ENCODE peak calls at places on chromosomes 3 and 15, in seven cellular contexts. One of them, this sample, is unnamed.
A peak's percentile ranks its signal among the peaks of the same experiment; 100 is the strongest.

GRCh38 chr15:67777773-67778172 is 47.5 kb upstream of the SKOR1 start:
- DNase-seq in fibroblast of pulmonary artery: no peak
- DNase-seq in GM12865: no peak
- DNase-seq in fibroblast of lung: peak; percentile 16
- DNase-seq in AG09309: no peak
- DNase-seq in astrocyte of the spinal cord: no peak
- DNase-seq in OCI-LY7: no peak
- DNase-seq in this sample: no peak

GRCh38 chr3:23071306-23071705 is 131.8 kb upstream of the UBE2E2 start:
- DNase-seq in fibroblast of pulmonary artery: no peak
- DNase-seq in astrocyte of the spinal cord: no peak
- DNase-seq in GM12865: no peak
- DNase-seq in fibroblast of lung: no peak
- DNase-seq in OCI-LY7: peak; percentile 69
- DNase-seq in AG09309: no peak
- DNase-seq in this sample: no peak

GRCh38 chr15:83011271-83012037 is at the start of gene C15orf40:
- DNase-seq in AG09309: peak; percentile 44
- DNase-seq in astrocyte of the spinal cord: peak; percentile 90
- DNase-seq in fibroblast of lung: peak; percentile 91
- DNase-seq in fibroblast of pulmonary artery: peak; percentile 92
- DNase-seq in GM12865: peak; percentile 97
- DNase-seq in OCI-LY7: peak; percentile 96
- DNase-seq in this sample: peak; percentile 95

GRCh38 chr15:75606711-75607684 is 18.5 kb downstream of the SNUPN start:
- DNase-seq in AG09309: no peak
- DNase-seq in fibroblast of lung: no peak
- DNase-seq in GM12865: no peak
- DNase-seq in OCI-LY7: no peak
- DNase-seq in astrocyte of the spinal cord: peak; percentile 67
- DNase-seq in fibroblast of pulmonary artery: no peak
- DNase-seq in this sample: no peak

GRCh38 chr15:66007663-66008262 is 138.5 kb downstream of the RAB11A start:
- DNase-seq in fibroblast of pulmonary artery: no peak
- DNase-seq in OCI-LY7: peak; percentile 19
- DNase-seq in fibroblast of lung: no peak
- DNase-seq in GM12865: peak; percentile 24
- DNase-seq in AG09309: no peak
- DNase-seq in astrocyte of the spinal cord: no peak
- DNase-seq in this sample: no peak

GRCh38 chr3:153219147-153219546 is 57.1 kb downstream of the RAP2B start:
- DNase-seq in GM12865: no peak
- DNase-seq in astrocyte of the spinal cord: peak; percentile 19
- DNase-seq in fibroblast of lung: no peak
- DNase-seq in OCI-LY7: no peak
- DNase-seq in AG09309: no peak
- DNase-seq in fibroblast of pulmonary artery: peak; percentile 32
- DNase-seq in this sample: no peak

GRCh38 chr3:122100591-122101491 is 45.7 kb downstream of the CD86 start:
- DNase-seq in fibroblast of pulmonary artery: peak; percentile 11
- DNase-seq in GM12865: peak; percentile 90
- DNase-seq in OCI-LY7: peak; percentile 27
- DNase-seq in AG09309: no peak
- DNase-seq in astrocyte of the spinal cord: no peak
- DNase-seq in fibroblast of lung: no peak
- DNase-seq in this sample: peak; percentile 23

GRCh38 chr3:182671942-182672341 is 121.4 kb upstream of the ATP11B start:
- DNase-seq in OCI-LY7: no peak
- DNase-seq in AG09309: peak; percentile 5
- DNase-seq in astrocyte of the spinal cord: no peak
- DNase-seq in fibroblast of pulmonary artery: peak; percentile 15
- DNase-seq in fibroblast of lung: no peak
- DNase-seq in GM12865: no peak
- DNase-seq in this sample: no peak

GRCh38 chr3:81886081-81886480 is 124.6 kb upstream of the GBE1 start:
- DNase-seq in fibroblast of pulmonary artery: no peak
- DNase-seq in OCI-LY7: no peak
- DNase-seq in GM12865: no peak
- DNase-seq in astrocyte of the spinal cord: no peak
- DNase-seq in fibroblast of lung: peak; percentile 6
- DNase-seq in AG09309: no peak
- DNase-seq in this sample: no peak

GRCh38 chr3:196332168-196332567 is 6.0 kb downstream of the TM4SF19 start:
- DNase-seq in AG09309: no peak
- DNase-seq in OCI-LY7: no peak
- DNase-seq in astrocyte of the spinal cord: no peak
- DNase-seq in GM12865: no peak
- DNase-seq in fibroblast of lung: no peak
- DNase-seq in fibroblast of pulmonary artery: no peak
- DNase-seq in this sample: no peak

GRCh38 chr15:37695719-37696118 is 238.7 kb upstream of the TMCO5A start:
- DNase-seq in fibroblast of lung: no peak
- DNase-seq in GM12865: no peak
- DNase-seq in OCI-LY7: no peak
- DNase-seq in astrocyte of the spinal cord: peak; percentile 58
- DNase-seq in AG09309: no peak
- DNase-seq in fibroblast of pulmonary artery: peak; percentile 13
- DNase-seq in this sample: no peak

GRCh38 chr3:24514139-24514538 is 19.5 kb upstream of the THRB start:
- DNase-seq in fibroblast of lung: no peak
- DNase-seq in GM12865: no peak
- DNase-seq in astrocyte of the spinal cord: no peak
- DNase-seq in fibroblast of pulmonary artery: no peak
- DNase-seq in AG09309: no peak
- DNase-seq in OCI-LY7: no peak
- DNase-seq in this sample: no peak

GRCh38 chr3:5581743-5582142 is 394.2 kb downstream of the EDEM1 start:
- DNase-seq in GM12865: no peak
- DNase-seq in fibroblast of pulmonary artery: no peak
- DNase-seq in AG09309: no peak
- DNase-seq in OCI-LY7: no peak
- DNase-seq in astrocyte of the spinal cord: no peak
- DNase-seq in fibroblast of lung: no peak
- DNase-seq in this sample: no peak

GRCh38 chr3:149453140-149453805 is 21.2 kb upstream of the TM4SF4 start:
- DNase-seq in fibroblast of pulmonary artery: no peak
- DNase-seq in OCI-LY7: no peak
- DNase-seq in astrocyte of the spinal cord: no peak
- DNase-seq in AG09309: no peak
- DNase-seq in GM12865: no peak
- DNase-seq in fibroblast of lung: no peak
- DNase-seq in this sample: no peak

GRCh38 chr3:73353661-73354217 is 271.0 kb downstream of the PDZRN3 start:
- DNase-seq in AG09309: peak; percentile 4
- DNase-seq in astrocyte of the spinal cord: no peak
- DNase-seq in OCI-LY7: no peak
- DNase-seq in GM12865: no peak
- DNase-seq in fibroblast of pulmonary artery: no peak
- DNase-seq in fibroblast of lung: no peak
- DNase-seq in this sample: no peak

GRCh38 chr3:150255416-150255815 is 152.7 kb upstream of the TSC22D2 start:
- DNase-seq in AG09309: no peak
- DNase-seq in fibroblast of pulmonary artery: no peak
- DNase-seq in OCI-LY7: no peak
- DNase-seq in fibroblast of lung: no peak
- DNase-seq in astrocyte of the spinal cord: no peak
- DNase-seq in GM12865: no peak
- DNase-seq in this sample: no peak

GRCh38 chr3:30331519-30331918 is 274.9 kb upstream of the TGFBR2 start:
- DNase-seq in fibroblast of pulmonary artery: no peak
- DNase-seq in AG09309: no peak
- DNase-seq in astrocyte of the spinal cord: no peak
- DNase-seq in OCI-LY7: no peak
- DNase-seq in fibroblast of lung: no peak
- DNase-seq in GM12865: no peak
- DNase-seq in this sample: no peak

GRCh38 chr3:71432044-71432970 is 151.2 kb downstream of the FOXP1 start:
- DNase-seq in AG09309: no peak
- DNase-seq in astrocyte of the spinal cord: no peak
- DNase-seq in OCI-LY7: no peak
- DNase-seq in fibroblast of lung: no peak
- DNase-seq in fibroblast of pulmonary artery: no peak
- DNase-seq in GM12865: no peak
- DNase-seq in this sample: no peak

GRCh38 chr3:112132554-112132953 is 494 bp downstream of the GCSAM start:
- DNase-seq in AG09309: no peak
- DNase-seq in fibroblast of lung: no peak
- DNase-seq in OCI-LY7: peak; percentile 64
- DNase-seq in astrocyte of the spinal cord: no peak
- DNase-seq in GM12865: peak; percentile 68
- DNase-seq in fibroblast of pulmonary artery: no peak
- DNase-seq in this sample: no peak

GRCh38 chr15:70062321-70062956 is 35.3 kb downstream of the TLE3 start:
- DNase-seq in AG09309: peak; percentile 76
- DNase-seq in fibroblast of lung: peak; percentile 96
- DNase-seq in fibroblast of pulmonary artery: peak; percentile 88
- DNase-seq in OCI-LY7: no peak
- DNase-seq in astrocyte of the spinal cord: peak; percentile 96
- DNase-seq in GM12865: no peak
- DNase-seq in this sample: no peak

GRCh38 chr3:181855825-181856224 is 144.1 kb downstream of the SOX2 start:
- DNase-seq in fibroblast of lung: no peak
- DNase-seq in AG09309: no peak
- DNase-seq in GM12865: no peak
- DNase-seq in OCI-LY7: no peak
- DNase-seq in fibroblast of pulmonary artery: no peak
- DNase-seq in astrocyte of the spinal cord: no peak
- DNase-seq in this sample: no peak

GRCh38 chr3:179750720-179751328 is 98.0 kb downstream of the USP13 start:
- DNase-seq in GM12865: peak; percentile 17
- DNase-seq in AG09309: no peak
- DNase-seq in fibroblast of lung: peak; percentile 38
- DNase-seq in OCI-LY7: peak; percentile 17
- DNase-seq in fibroblast of pulmonary artery: peak; percentile 48
- DNase-seq in astrocyte of the spinal cord: peak; percentile 45
- DNase-seq in this sample: no peak

GRCh38 chr15:67049351-67050044 is 15.9 kb upstream of the SMAD3 start:
- DNase-seq in astrocyte of the spinal cord: peak; percentile 71
- DNase-seq in GM12865: no peak
- DNase-seq in fibroblast of lung: no peak
- DNase-seq in AG09309: peak; percentile 66
- DNase-seq in OCI-LY7: no peak
- DNase-seq in fibroblast of pulmonary artery: peak; percentile 75
- DNase-seq in this sample: no peak

GRCh38 chr3:12990781-12991480 is 82.3 kb downstream of the IQSEC1 start:
- DNase-seq in OCI-LY7: no peak
- DNase-seq in fibroblast of lung: peak; percentile 48
- DNase-seq in astrocyte of the spinal cord: peak; percentile 70
- DNase-seq in AG09309: peak; percentile 67
- DNase-seq in GM12865: no peak
- DNase-seq in fibroblast of pulmonary artery: peak; percentile 28
- DNase-seq in this sample: no peak

GRCh38 chr3:183116051-183116614 is 16.8 kb upstream of the MCCC1 start:
- DNase-seq in GM12865: peak; percentile 94
- DNase-seq in AG09309: no peak
- DNase-seq in fibroblast of pulmonary artery: no peak
- DNase-seq in fibroblast of lung: no peak
- DNase-seq in astrocyte of the spinal cord: no peak
- DNase-seq in OCI-LY7: peak; percentile 99
- DNase-seq in this sample: peak; percentile 92

GRCh38 chr15:44710236-44711088 is 661 bp downstream of the PATL2 start:
- DNase-seq in astrocyte of the spinal cord: peak; percentile 43
- DNase-seq in GM12865: peak; percentile 91
- DNase-seq in fibroblast of lung: peak; percentile 47
- DNase-seq in OCI-LY7: peak; percentile 76
- DNase-seq in fibroblast of pulmonary artery: peak; percentile 41
- DNase-seq in AG09309: no peak
- DNase-seq in this sample: no peak
- TF ChIP-seq CTCF in astrocyte of the spinal cord: peak; percentile 52
- TF ChIP-seq CTCF in GM12865: peak; percentile 42
- TF ChIP-seq CTCF in fibroblast of lung: peak; percentile 44
- TF ChIP-seq CTCF in OCI-LY7: peak; percentile 95
- TF ChIP-seq CTCF in fibroblast of pulmonary artery: peak; percentile 43
- TF ChIP-seq CTCF in AG09309: peak; percentile 43
- TF ChIP-seq CTCF in this sample: peak; percentile 57

DNA sequence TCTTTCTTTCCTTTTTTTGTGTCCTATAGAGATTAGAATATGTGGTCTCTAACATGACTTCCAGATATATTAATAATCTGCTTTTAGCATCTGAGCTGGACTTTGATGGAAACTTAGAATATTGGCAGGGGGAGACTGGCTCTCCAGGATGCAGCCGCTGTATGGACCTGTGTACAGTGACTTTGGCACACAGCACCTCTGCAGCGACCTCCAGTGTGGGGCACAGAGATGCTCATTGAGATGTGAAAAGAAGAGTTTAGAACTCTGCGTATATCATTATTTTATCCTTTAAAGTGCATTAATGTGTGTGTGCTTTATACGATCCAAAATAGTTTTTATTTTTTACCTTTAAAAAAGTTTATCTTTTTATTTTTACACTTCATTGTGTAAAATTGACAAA is 18.3 kb downstream of the CFAP161 start:
- DNase-seq in GM12865: no peak
- DNase-seq in fibroblast of pulmonary artery: no peak
- DNase-seq in astrocyte of the spinal cord: no peak
- DNase-seq in fibroblast of lung: no peak
- DNase-seq in OCI-LY7: no peak
- DNase-seq in AG09309: no peak
- DNase-seq in this sample: no peak
- TF ChIP-seq CTCF in GM12865: no peak
- TF ChIP-seq CTCF in fibroblast of pulmonary artery: no peak
- TF ChIP-seq CTCF in astrocyte of the spinal cord: no peak
- TF ChIP-seq CTCF in fibroblast of lung: no peak
- TF ChIP-seq CTCF in OCI-LY7: peak; percentile 52
- TF ChIP-seq CTCF in AG09309: no peak
- TF ChIP-seq CTCF in this sample: no peak

DNA sequence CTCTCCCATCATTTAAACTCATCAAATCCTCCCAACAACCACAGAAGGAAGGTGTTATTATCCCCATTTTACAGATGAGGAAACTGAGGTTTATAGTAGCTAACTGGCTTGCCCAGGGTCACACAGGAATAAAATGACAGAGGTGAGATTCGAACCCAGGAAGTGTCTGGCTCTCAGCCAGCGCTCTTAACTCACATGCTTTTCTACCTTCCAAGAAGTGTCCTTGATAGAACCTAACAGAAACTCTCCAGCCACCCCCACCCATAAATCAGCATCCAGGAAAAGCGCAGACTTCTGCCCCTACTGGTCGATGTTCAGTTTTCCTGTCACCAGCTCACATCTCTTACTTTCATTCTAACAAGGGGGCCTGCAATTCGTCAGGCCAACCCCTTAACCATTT is 51.7 kb downstream of the SPATA12 start:
- DNase-seq in GM12865: peak; percentile 19
- DNase-seq in AG09309: no peak
- DNase-seq in fibroblast of lung: no peak
- DNase-seq in fibroblast of pulmonary artery: peak; percentile 10
- DNase-seq in astrocyte of the spinal cord: no peak
- DNase-seq in OCI-LY7: peak; percentile 28
- DNase-seq in this sample: peak; percentile 36
- TF ChIP-seq CTCF in GM12865: peak; percentile 34
- TF ChIP-seq CTCF in AG09309: peak; percentile 24
- TF ChIP-seq CTCF in fibroblast of lung: peak; percentile 22
- TF ChIP-seq CTCF in fibroblast of pulmonary artery: peak; percentile 36
- TF ChIP-seq CTCF in astrocyte of the spinal cord: peak; percentile 39
- TF ChIP-seq CTCF in OCI-LY7: peak; percentile 77
- TF ChIP-seq CTCF in this sample: peak; percentile 10

GRCh38 chr15:42737529-42738328 is 801 bp upstream of the CDAN1 start:
- DNase-seq in fibroblast of pulmonary artery: peak; percentile 16
- DNase-seq in astrocyte of the spinal cord: no peak
- DNase-seq in GM12865: no peak
- DNase-seq in fibroblast of lung: no peak
- DNase-seq in AG09309: no peak
- DNase-seq in OCI-LY7: no peak
- DNase-seq in this sample: no peak
- TF ChIP-seq CTCF in fibroblast of pulmonary artery: peak; percentile 9
- TF ChIP-seq CTCF in astrocyte of the spinal cord: no peak
- TF ChIP-seq CTCF in GM12865: no peak
- TF ChIP-seq CTCF in fibroblast of lung: no peak
- TF ChIP-seq CTCF in AG09309: peak; percentile 27
- TF ChIP-seq CTCF in OCI-LY7: no peak
- TF ChIP-seq CTCF in this sample: no peak

This sample was measured in GM13976.